ENCODE peak calls at places on chromosomes 16 and 17, in eight cellular contexts. B is cardiac fibroblast, F is MM.1S, D is AG04450, W is bronchial epithelial cell, N is fibroblast of villous mesenchyme, G is astrocyte, L is upper lobe of right lung. E is an unnamed sample.

GRCh38 chr17:53516643-53517042 is 306.1 kb upstream of the KIF2B start:
- DNase-seq in B (peak; percentile 0), F (no peak), D (no peak), W (peak; percentile 8), N (no peak), G (peak; percentile 15), L (no peak), E (no peak)

GRCh38 chr17:60330731-60331130 is 61.2 kb downstream of the USP32 start:
- DNase-seq in B (peak; percentile 72), F (no peak), D (no peak), W (no peak), N (no peak), G (peak; percentile 24), L (no peak), E (no peak)

GRCh38 chr17:1095093-1095852 is 84.5 kb downstream of the ABR start:
- DNase-seq in B (no peak), F (no peak), D (no peak), W (peak; percentile 39), N (no peak), G (no peak), L (peak; percentile 90), E (no peak)

GRCh38 chr17:80177986-80178590 is 8.3 kb downstream of the CARD14 start:
- DNase-seq in B (no peak), F (no peak), D (no peak), W (no peak), N (peak; percentile 17), G (no peak), L (no peak), E (no peak)

GRCh38 chr16:89653656-89654295 is 3.7 kb downstream of the CHMP1A start:
- DNase-seq in B (no peak), F (no peak), D (no peak), W (no peak), N (no peak), G (no peak), L (no peak), E (no peak)

GRCh38 chr17:10815318-10815717 is 11.4 kb upstream of the TMEM238L start:
- DNase-seq in B (no peak), F (no peak), D (no peak), W (no peak), N (no peak), G (no peak), L (no peak), E (no peak)

GRCh38 chr16:23269248-23270091 is 32.6 kb upstream of the SCNN1B start:
- DNase-seq in B (no peak), F (no peak), D (no peak), W (no peak), N (no peak), G (no peak), L (no peak), E (no peak)

GRCh38 chr16:47970291-47970931 is 185.4 kb downstream of the ABCC12 start:
- DNase-seq in B (peak; percentile 44), F (no peak), D (peak; percentile 13), W (peak; percentile 53), N (peak; percentile 43), G (peak; percentile 36), L (no peak), E (peak; percentile 51)

GRCh38 chr17:34369196-34369500 is 6.1 kb upstream of the CCL1 start:
- DNase-seq in B (no peak), F (no peak), D (no peak), W (no peak), N (no peak), G (no peak), L (no peak), E (no peak)

GRCh38 chr17:48613862-48614694 is 1.0 kb downstream of the HOXB8 start:
- DNase-seq in B (no peak), F (no peak), D (no peak), W (no peak), N (no peak), G (no peak), L (no peak), E (no peak)

GRCh38 chr17:81528651-81529436 is 667 bp downstream of the FSCN2 start:
- DNase-seq in B (no peak), F (no peak), D (no peak), W (no peak), N (no peak), G (no peak), L (no peak), E (no peak)

GRCh38 chr17:72604518-72604917 is 483.7 kb downstream of the SOX9 start:
- DNase-seq in B (no peak), F (peak; percentile 93), D (no peak), W (no peak), N (no peak), G (no peak), L (no peak), E (no peak)

GRCh38 chr16:27373312-27373711 is 28.7 kb upstream of the IL21R start:
- DNase-seq in B (no peak), F (no peak), D (no peak), W (no peak), N (no peak), G (no peak), L (no peak), E (no peak)

GRCh38 chr17:5892897-5893656 is 177.1 kb upstream of the WSCD1 start:
- DNase-seq in B (no peak), F (no peak), D (no peak), W (no peak), N (no peak), G (no peak), L (no peak), E (no peak)

GRCh38 chr17:83200746-83201145 is 121.3 kb downstream of the METRNL start:
- DNase-seq in B (no peak), F (no peak), D (no peak), W (no peak), N (no peak), G (no peak), L (peak; percentile 40), E (no peak)

GRCh38 chr17:82021728-82022309 is 859 bp downstream of the CENPX start:
- DNase-seq in B (no peak), F (peak; percentile 53), D (no peak), W (no peak), N (no peak), G (no peak), L (no peak), E (no peak)

DNA sequence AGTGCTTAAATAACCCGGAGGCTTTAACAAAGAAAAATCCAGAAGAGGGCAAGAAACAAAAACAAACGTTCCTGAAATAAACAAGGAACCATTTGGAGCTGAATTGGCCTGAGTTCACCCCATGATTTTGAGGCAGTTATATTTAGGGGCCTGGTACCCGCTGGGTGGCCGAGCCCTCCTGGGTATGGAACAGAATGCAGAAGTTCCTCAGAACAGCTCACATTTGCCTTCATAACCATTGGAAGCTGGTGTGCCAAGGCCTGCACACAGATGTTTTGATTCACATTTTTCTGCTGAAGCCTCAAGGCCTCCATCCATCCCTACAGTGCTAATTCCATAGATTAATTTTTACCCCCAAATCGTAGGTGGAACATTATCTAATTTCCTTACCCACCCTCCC is 3.3 kb upstream of the ZFHX3 start:
- DNase-seq in B (no peak), F (no peak), D (no peak), W (no peak), N (no peak), G (no peak), L (no peak), E (no peak)
- H3K4me3 ChIP-seq in B (no peak overlapping the region), F (no peak overlapping the region), D (no peak overlapping the region), W (no peak overlapping the region), N (no peak overlapping the region), G (no peak overlapping the region), L (no peak overlapping the region), E (no peak overlapping the region)

DNA sequence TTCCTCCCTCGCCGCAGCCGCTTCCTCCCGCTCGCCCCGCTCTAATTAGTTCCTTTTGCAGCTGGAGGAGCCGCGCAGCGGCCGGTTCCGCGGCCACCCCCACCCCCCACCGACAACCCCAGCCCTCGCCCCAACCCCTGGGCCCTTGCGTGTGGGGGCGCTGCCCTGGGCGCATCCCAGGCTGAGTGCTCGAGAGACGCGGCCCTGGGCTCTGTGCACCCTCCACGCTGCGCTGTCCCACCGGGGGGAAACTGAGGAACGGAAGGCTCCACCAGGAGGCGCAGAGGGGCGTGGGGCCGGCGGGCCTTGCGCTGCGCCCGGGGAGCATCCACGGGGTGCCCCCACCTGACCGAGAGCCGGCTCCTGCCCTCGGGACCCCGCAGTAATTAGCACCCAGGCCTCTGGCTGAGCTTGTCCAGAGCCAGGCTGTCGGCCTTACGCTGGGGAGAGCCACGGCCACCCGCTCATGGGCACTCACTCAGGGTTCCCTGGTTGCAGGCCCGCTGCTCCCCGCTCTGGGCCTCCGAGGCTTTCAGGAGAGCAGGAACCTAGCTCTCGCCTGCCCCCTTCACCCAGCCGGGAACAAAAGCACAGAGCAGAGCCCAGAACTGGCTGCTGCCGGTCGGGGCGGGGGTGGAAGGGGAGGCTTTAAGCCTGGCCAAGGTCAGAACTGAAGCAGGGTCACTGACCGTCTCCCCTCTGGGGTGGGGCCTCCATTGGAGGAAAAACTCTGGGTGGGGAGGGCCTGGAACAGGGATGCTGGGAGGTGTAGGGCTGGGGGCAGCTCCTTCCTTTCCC is 12.1 kb downstream of the GLIS2 start:
- DNase-seq in B (peak; percentile 84), F (peak; percentile 55), D (no peak), W (peak; percentile 52), N (peak; percentile 85), G (no peak), L (peak; percentile 90), E (no peak)
- H3K4me3 ChIP-seq in B (peak overlapping the region; percentile 41), F (peak overlapping the region; percentile 40), D (peak overlapping the region; percentile 44), W (peak overlapping the region; percentile 44), N (peak overlapping the region; percentile 42), G (peak overlapping the region; percentile 50), L (peak overlapping the region; percentile 40), E (peak overlapping the region; percentile 46)

GRCh38 chr17:50582741-50583140 is 22.2 kb downstream of the CACNA1G start:
- DNase-seq in B (no peak), F (no peak), D (no peak), W (no peak), N (no peak), G (no peak), L (no peak), E (no peak)
- H3K4me3 ChIP-seq in B (no peak overlapping the region), F (no peak overlapping the region), D (no peak overlapping the region), W (no peak overlapping the region), N (no peak overlapping the region), G (no peak overlapping the region), L (no peak overlapping the region), E (no peak overlapping the region)

GRCh38 chr16:1541293-1542165 is 8.1 kb downstream of the TMEM204 start:
- DNase-seq in B (no peak), F (no peak), D (no peak), W (no peak), N (no peak), G (no peak), L (no peak), E (no peak)

GRCh38 chr16:1540556-1540855 is 7.0 kb downstream of the TMEM204 start:
- DNase-seq in B (no peak), F (no peak), D (no peak), W (no peak), N (no peak), G (no peak), L (no peak), E (no peak)

GRCh38 chr16:1543085-1543896 is 9.8 kb downstream of the TMEM204 start:
- DNase-seq in B (peak; percentile 91), F (no peak), D (no peak), W (peak; percentile 82), N (peak; percentile 93), G (peak; percentile 81), L (peak; percentile 82), E (no peak)

GRCh38 chr16:1542166-1542500 is 8.7 kb downstream of the TMEM204 start:
- DNase-seq in B (no peak), F (no peak), D (no peak), W (no peak), N (no peak), G (no peak), L (no peak), E (no peak)

DNA sequence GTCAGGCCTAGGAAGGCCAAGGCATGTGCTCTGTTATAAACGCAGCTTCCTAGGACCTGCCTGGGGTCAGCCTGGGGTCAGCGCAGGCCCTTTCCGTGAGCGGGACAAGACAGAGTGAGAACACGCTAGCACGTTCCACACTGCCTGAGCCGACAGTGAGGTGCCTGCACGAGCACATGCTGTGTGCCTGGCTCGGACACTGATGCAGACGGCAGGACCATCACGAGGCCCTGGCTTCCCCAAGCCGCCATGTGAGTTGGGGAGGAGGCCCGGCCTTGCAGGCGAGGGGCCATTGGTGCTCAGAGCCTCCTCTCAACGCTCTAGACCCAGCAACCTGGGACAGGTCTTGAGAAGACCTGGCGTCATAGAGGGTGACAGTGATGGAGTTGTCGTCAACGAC is 9.1 kb downstream of the TMEM204 start:
- DNase-seq in B (no peak), F (no peak), D (no peak), W (no peak), N (no peak), G (no peak), L (no peak), E (no peak)
- H3K4me3 ChIP-seq in B (no peak overlapping the region), F (no peak overlapping the region), D (no peak overlapping the region), W (no peak overlapping the region), N (no peak overlapping the region), G (no peak overlapping the region), L (no peak overlapping the region), E (no peak overlapping the region)

E was measured in Jurkat, Clone E6-1.